ENCODE peak calls at places on chromosomes 6 and 20, in four cellular contexts. G is HepG2, F is HCT116, W is K562. X is an unnamed sample.
A peak's percentile ranks its signal among the peaks of the same experiment; 100 is the strongest.

GRCh38 chr6:135008941-135009290 is 45.7 kb downstream of the HBS1L start:
- DNase-seq in G (no peak), W (no peak), F (no peak), X (no peak)

GRCh38 chr20:33433465-33433864 is 10.1 kb downstream of the SNTA1 start:
- DNase-seq in W (no peak), F (no peak), G (no peak), X (no peak)

GRCh38 chr20:31593221-31594001 is 11.7 kb upstream of the ID1 start:
- DNase-seq in W (peak; percentile 61), F (peak; percentile 98), G (peak; percentile 95), X (no peak)

GRCh38 chr6:161238076-161238869 is 35.6 kb downstream of the AGPAT4 start:
- DNase-seq in W (peak; percentile 53), F (no peak), G (no peak), X (no peak)

GRCh38 chr6:132819405-132820145 is 5.2 kb downstream of the RPS12 start:
- DNase-seq in G (peak; percentile 12), F (no peak), W (peak; percentile 61), X (no peak)

GRCh38 chr6:79453558-79454042 is 83.6 kb downstream of the LCA5 start:
- DNase-seq in W (no peak), G (no peak), F (no peak), X (no peak)

GRCh38 chr20:50625986-50626677 is 65.2 kb downstream of the RIPOR3 start:
- DNase-seq in G (peak; percentile 75), F (peak; percentile 36), W (peak; percentile 68), X (peak; percentile 63)

GRCh38 chr6:14117158-14118090 is at the start of gene CD83:
- DNase-seq in W (peak; percentile 60), F (peak; percentile 6), G (peak; percentile 13), X (peak; percentile 79)

GRCh38 chr20:1697592-1697991 is 40.0 kb upstream of the SIRPG start:
- DNase-seq in F (no peak), W (no peak), G (no peak), X (no peak)

GRCh38 chr20:34390769-34391447 is 27.8 kb downstream of the ITCH start:
- DNase-seq in F (peak; percentile 85), G (peak; percentile 85), W (peak; percentile 74), X (no peak)

GRCh38 chr20:18904624-18905023 is 91.0 kb downstream of the SCP2D1 start:
- DNase-seq in F (peak; percentile 1), W (no peak), G (no peak), X (peak; percentile 62)

GRCh38 chr6:145009691-145010090 is 724.6 kb downstream of the UTRN start:
- DNase-seq in G (no peak), W (no peak), F (no peak), X (no peak)

GRCh38 chr6:44771647-44772415 is 384.3 kb downstream of the CDC5L start:
- DNase-seq in G (no peak), W (no peak), F (no peak), X (no peak)

GRCh38 chr20:16462711-16463110 is 110.5 kb downstream of the KIF16B start:
- DNase-seq in G (no peak), F (no peak), W (peak; percentile 19), X (peak; percentile 49)

GRCh38 chr6:16762547-16763477 is 1.6 kb upstream of the ATXN1 start:
- DNase-seq in G (peak; percentile 82), W (peak; percentile 61), F (peak; percentile 83), X (peak; percentile 68)

GRCh38 chr6:90610291-90610670 is 23.4 kb upstream of the MAP3K7 start:
- DNase-seq in F (no peak), G (no peak), W (no peak), X (peak; percentile 12)

GRCh38 chr6:12785301-12785700 is 68.7 kb downstream of the PHACTR1 start:
- DNase-seq in W (no peak), G (no peak), F (no peak), X (peak; percentile 72)

GRCh38 chr6:109701774-109702173 is 10.7 kb downstream of the FIG4 start:
- DNase-seq in W (no peak), F (no peak), G (no peak), X (no peak)

GRCh38 chr6:90109141-90109540 is 187.5 kb downstream of the BACH2 start:
- DNase-seq in G (no peak), F (no peak), W (no peak), X (no peak)

GRCh38 chr20:62985089-62985778 is 21.5 kb downstream of the BHLHE23 start:
- DNase-seq in F (no peak), W (no peak), G (no peak), X (no peak)

GRCh38 chr6:109002100-109002697 is 92.4 kb downstream of the SESN1 start:
- DNase-seq in W (no peak), F (no peak), G (no peak), X (no peak)

DNA sequence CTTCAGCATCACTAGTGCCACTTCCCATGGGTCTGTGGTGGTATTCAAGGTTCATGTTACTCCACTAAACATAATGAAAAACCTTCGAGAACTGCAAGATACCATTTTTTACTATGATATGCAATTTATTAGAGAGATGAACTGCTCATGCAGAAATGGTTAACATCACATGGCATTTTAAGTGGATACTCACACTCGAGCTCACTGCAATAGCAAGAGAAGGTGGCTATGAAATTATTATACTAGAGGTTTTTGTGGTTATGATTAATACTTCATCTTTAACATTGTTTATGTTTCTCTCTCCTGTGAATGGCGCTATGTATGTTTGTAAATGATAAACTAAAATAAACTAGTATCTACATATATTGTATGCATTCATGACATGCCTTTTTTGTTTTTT is 35.1 kb downstream of the SCAF8 start:
- DNase-seq in G (no peak), W (no peak), F (no peak), X (no peak)
- TF ChIP-seq JUND in G (no peak), W (no peak), F (no peak), X (no peak)

GRCh38 chr6:32083812-32084768 is 25.0 kb downstream of the TNXB start:
- DNase-seq in F (no peak), W (no peak), G (no peak), X (no peak)

GRCh38 chr6:32081676-32082075 is 27.5 kb downstream of the TNXB start:
- DNase-seq in W (no peak), G (no peak), F (no peak), X (no peak)

GRCh38 chr6:32084780-32085179 is 24.4 kb downstream of the TNXB start:
- DNase-seq in G (no peak), W (no peak), F (no peak), X (no peak)

GRCh38 chr6:32081168-32081624 is 27.9 kb downstream of the TNXB start:
- DNase-seq in W (peak; percentile 61), G (no peak), F (no peak), X (no peak)

GRCh38 chr6:32082951-32083350 is 26.2 kb downstream of the TNXB start:
- DNase-seq in W (no peak), G (no peak), F (no peak), X (no peak)
- TF ChIP-seq JUND in W (no peak), G (no peak), F (no peak), X (no peak)

GRCh38 chr20:47305667-47306066 is 50.8 kb downstream of the ZMYND8 start:
- DNase-seq in G (no peak), F (no peak), W (no peak), X (no peak)
- TF ChIP-seq JUND in G (no peak), F (no peak), W (no peak), X (no peak)

GRCh38 chr6:29141606-29142005 is 29.1 kb upstream of the OR2J2 start:
- DNase-seq in G (no peak), F (no peak), W (no peak), X (no peak)
- TF ChIP-seq JUND in G (no peak), F (no peak), W (no peak), X (no peak)

GRCh38 chr20:20010639-20011500 is 6.3 kb upstream of the NAA20 start:
- DNase-seq in W (no peak), G (peak; percentile 91), F (no peak), X (peak; percentile 29)
- TF ChIP-seq JUND in W (no peak), G (peak; percentile 59), F (no peak), X (no peak)

GRCh38 chr20:53599910-53600632 is 6.4 kb upstream of the ZNF217 start:
- DNase-seq in W (no peak), G (no peak), F (no peak), X (no peak)
- TF ChIP-seq JUND in W (no peak), G (no peak), F (no peak), X (no peak)